ENCODE peak calls at places on chromosome 1, in ten cellular contexts. I is fibroblast of pulmonary artery; C is HTR-8/SVneo; S is spleen; A is effector memory CD8-positive, alpha-beta T cell; U is dorsolateral prefrontal cortex; E is non-pigmented ciliary epithelial cell; M is adrenal gland; W is stimulated activated CD8-positive, alpha-beta memory T cell treated with anti-CD3 and anti-CD28 coated beads, Interleukin-15, amount 100 ng/mL, for 24 hours; L is cardiac fibroblast. T is an unnamed sample.

GRCh38 chr1:185733818-185734709 is at the start of gene HMCN1:
- DNase-seq in I (peak; percentile 69), C (peak; percentile 78), S (peak; percentile 86), A (no peak), U (peak; percentile 49), E (no peak), M (peak; percentile 75), W (no peak), L (peak; percentile 82), T (no peak)

GRCh38 chr1:8004803-8005573 is 21.1 kb downstream of the ERRFI1 start:
- DNase-seq in I (peak; percentile 99), C (peak; percentile 75), S (no peak), A (no peak), U (no peak), E (peak; percentile 80), M (peak; percentile 98), W (no peak), L (peak; percentile 99), T (no peak)

GRCh38 chr1:167148388-167148787 is 54.5 kb downstream of the STYXL2 start:
- DNase-seq in I (no peak), C (no peak), S (no peak), A (no peak), U (no peak), E (no peak), M (no peak), W (no peak), L (no peak), T (no peak)

GRCh38 chr1:59063501-59063900 is 233.4 kb upstream of the FGGY start:
- DNase-seq in I (no peak), C (no peak), S (no peak), A (no peak), U (no peak), E (no peak), M (no peak), W (no peak), L (no peak), T (no peak)

GRCh38 chr1:88327391-88328267 is 356.4 kb upstream of the PKN2 start:
- DNase-seq in I (peak; percentile 91), C (peak; percentile 5), S (no peak), A (no peak), U (no peak), E (peak; percentile 83), M (peak; percentile 54), W (no peak), L (peak; percentile 80), T (no peak)

GRCh38 chr1:192958871-192959270 is 100.3 kb downstream of the UCHL5 start:
- DNase-seq in I (peak; percentile 72), C (no peak), S (no peak), A (no peak), U (no peak), E (peak; percentile 24), M (no peak), W (no peak), L (peak; percentile 47), T (no peak)

GRCh38 chr1:224061436-224061835 is 52.5 kb upstream of the FBXO28 start:
- DNase-seq in I (no peak), C (no peak), S (no peak), A (no peak), U (no peak), E (no peak), M (no peak), W (no peak), L (no peak), T (no peak)

GRCh38 chr1:7783178-7783711 is 846 bp upstream of the PER3 start:
- DNase-seq in I (peak; percentile 52), C (peak; percentile 81), S (peak; percentile 92), A (no peak), U (peak; percentile 62), E (no peak), M (peak; percentile 88), W (no peak), L (peak; percentile 69), T (no peak)

GRCh38 chr1:22889213-22889827 is 83.3 kb downstream of the LACTBL1 start:
- DNase-seq in I (peak; percentile 64), C (peak; percentile 49), S (no peak), A (no peak), U (no peak), E (no peak), M (peak; percentile 58), W (no peak), L (peak; percentile 65), T (peak; percentile 2)

GRCh38 chr1:109914587-109915240 is 4.1 kb downstream of the CSF1 start:
- DNase-seq in I (no peak), C (no peak), S (peak; percentile 56), A (no peak), U (no peak), E (no peak), M (no peak), W (no peak), L (peak; percentile 51), T (no peak)

GRCh38 chr1:162191396-162192322 is 122.2 kb downstream of the NOS1AP start:
- DNase-seq in I (no peak), C (no peak), S (no peak), A (no peak), U (no peak), E (no peak), M (no peak), W (no peak), L (peak; percentile 11), T (no peak)

GRCh38 chr1:248686815-248687214 is 15.8 kb downstream of the OR14I1 start:
- DNase-seq in I (no peak), C (no peak), S (no peak), A (no peak), U (no peak), E (no peak), M (no peak), W (no peak), L (no peak), T (no peak)

GRCh38 chr1:39925727-39926342 is 24.1 kb upstream of the MYCL start:
- DNase-seq in I (peak; percentile 35), C (no peak), S (no peak), A (no peak), U (no peak), E (no peak), M (no peak), W (no peak), L (peak; percentile 34), T (no peak)

GRCh38 chr1:227741166-227741870 is 6.1 kb downstream of the SNAP47 start:
- DNase-seq in I (no peak), C (no peak), S (no peak), A (no peak), U (no peak), E (no peak), M (no peak), W (no peak), L (no peak), T (no peak)

GRCh38 chr1:17950728-17951127 is 156.9 kb upstream of the IGSF21 start:
- DNase-seq in I (no peak), C (no peak), S (no peak), A (no peak), U (no peak), E (no peak), M (no peak), W (no peak), L (no peak), T (no peak)

T was measured in NCI-H1930.